ENCODE peak calls at places on chromosomes 11 and 22, in nine cellular contexts. One of them, this sample, is unnamed.

GRCh38 chr22:20507253-20508066 is at the start of gene MED15:
- DNase-seq in psoas muscle: peak; percentile 96
- DNase-seq in spleen: peak; percentile 98
- DNase-seq in right atrium auricular region: peak; percentile 95
- DNase-seq in lung: peak; percentile 92
- DNase-seq in H1: peak; percentile 93
- DNase-seq in tibial artery: peak; percentile 91
- DNase-seq in foreskin keratinocyte: peak; percentile 81
- DNase-seq in right lobe of liver: peak; percentile 92
- DNase-seq in this sample: peak; percentile 92

GRCh38 chr11:64073542-64073941 is 37.8 kb downstream of the FLRT1 start:
- DNase-seq in right lobe of liver: no peak
- DNase-seq in lung: no peak
- DNase-seq in psoas muscle: no peak
- DNase-seq in tibial artery: no peak
- DNase-seq in H1: no peak
- DNase-seq in foreskin keratinocyte: no peak
- DNase-seq in spleen: no peak
- DNase-seq in right atrium auricular region: no peak
- DNase-seq in this sample: no peak

GRCh38 chr22:31490496-31490925 is 869 bp upstream of the EIF4ENIF1 start:
- DNase-seq in right atrium auricular region: peak; percentile 68
- DNase-seq in H1: peak; percentile 50
- DNase-seq in lung: peak; percentile 69
- DNase-seq in foreskin keratinocyte: peak; percentile 63
- DNase-seq in spleen: peak; percentile 90
- DNase-seq in tibial artery: peak; percentile 49
- DNase-seq in psoas muscle: peak; percentile 61
- DNase-seq in right lobe of liver: peak; percentile 41
- DNase-seq in this sample: peak; percentile 16

GRCh38 chr22:29635734-29636357 is 32.4 kb downstream of the NF2 start:
- DNase-seq in foreskin keratinocyte: peak; percentile 44
- DNase-seq in right atrium auricular region: no peak
- DNase-seq in H1: no peak
- DNase-seq in spleen: no peak
- DNase-seq in tibial artery: no peak
- DNase-seq in psoas muscle: no peak
- DNase-seq in lung: no peak
- DNase-seq in right lobe of liver: no peak
- DNase-seq in this sample: no peak

GRCh38 chr11:44564653-44565007 is 833 bp upstream of the CD82 start:
- DNase-seq in tibial artery: peak; percentile 91
- DNase-seq in spleen: peak; percentile 90
- DNase-seq in lung: peak; percentile 75
- DNase-seq in right atrium auricular region: peak; percentile 91
- DNase-seq in psoas muscle: peak; percentile 96
- DNase-seq in right lobe of liver: peak; percentile 80
- DNase-seq in foreskin keratinocyte: peak; percentile 97
- DNase-seq in H1: no peak
- DNase-seq in this sample: peak; percentile 84

GRCh38 chr11:48096588-48097525 is 116.5 kb downstream of the PTPRJ start:
- DNase-seq in lung: no peak
- DNase-seq in tibial artery: no peak
- DNase-seq in right lobe of liver: no peak
- DNase-seq in right atrium auricular region: peak; percentile 44
- DNase-seq in psoas muscle: no peak
- DNase-seq in spleen: no peak
- DNase-seq in H1: peak; percentile 52
- DNase-seq in foreskin keratinocyte: peak; percentile 77
- DNase-seq in this sample: no peak

GRCh38 chr11:125348704-125349635 is 147.1 kb downstream of the FEZ1 start:
- DNase-seq in right atrium auricular region: no peak
- DNase-seq in psoas muscle: peak; percentile 75
- DNase-seq in right lobe of liver: peak; percentile 62
- DNase-seq in tibial artery: peak; percentile 51
- DNase-seq in spleen: peak; percentile 75
- DNase-seq in H1: peak; percentile 96
- DNase-seq in lung: no peak
- DNase-seq in foreskin keratinocyte: no peak
- DNase-seq in this sample: peak; percentile 55

GRCh38 chr11:2498750-2499149 is 53.9 kb downstream of the KCNQ1 start:
- DNase-seq in tibial artery: no peak
- DNase-seq in right lobe of liver: no peak
- DNase-seq in psoas muscle: no peak
- DNase-seq in H1: no peak
- DNase-seq in foreskin keratinocyte: no peak
- DNase-seq in right atrium auricular region: no peak
- DNase-seq in lung: no peak
- DNase-seq in spleen: no peak
- DNase-seq in this sample: no peak

GRCh38 chr11:73862971-73863370 is 13.7 kb downstream of the COA4 start:
- DNase-seq in right lobe of liver: no peak
- DNase-seq in foreskin keratinocyte: no peak
- DNase-seq in spleen: no peak
- DNase-seq in right atrium auricular region: no peak
- DNase-seq in lung: no peak
- DNase-seq in H1: no peak
- DNase-seq in psoas muscle: no peak
- DNase-seq in tibial artery: no peak
- DNase-seq in this sample: no peak
- H3K27ac ChIP-seq in right lobe of liver: no peak overlapping the region
- H3K27ac ChIP-seq in foreskin keratinocyte: no peak overlapping the region
- H3K27ac ChIP-seq in spleen: no peak overlapping the region
- H3K27ac ChIP-seq in right atrium auricular region: no peak overlapping the region
- H3K27ac ChIP-seq in lung: no peak overlapping the region
- H3K27ac ChIP-seq in H1: no peak overlapping the region
- H3K27ac ChIP-seq in psoas muscle: no peak overlapping the region
- H3K27ac ChIP-seq in tibial artery: no peak overlapping the region
- H3K27ac ChIP-seq in this sample: no peak overlapping the region

GRCh38 chr11:120696597-120696996 is 185.0 kb downstream of the GRIK4 start:
- DNase-seq in psoas muscle: no peak
- DNase-seq in spleen: no peak
- DNase-seq in right lobe of liver: no peak
- DNase-seq in tibial artery: no peak
- DNase-seq in foreskin keratinocyte: no peak
- DNase-seq in lung: no peak
- DNase-seq in right atrium auricular region: no peak
- DNase-seq in H1: peak; percentile 83
- DNase-seq in this sample: no peak
- TF ChIP-seq CTCF in psoas muscle: no peak
- TF ChIP-seq CTCF in spleen: no peak
- TF ChIP-seq CTCF in right lobe of liver: no peak
- TF ChIP-seq CTCF in tibial artery: no peak
- TF ChIP-seq CTCF in foreskin keratinocyte: peak; percentile 5
- TF ChIP-seq CTCF in lung: no peak
- TF ChIP-seq CTCF in right atrium auricular region: no peak
- TF ChIP-seq CTCF in H1: peak; percentile 74
- TF ChIP-seq CTCF in this sample: no peak

DNA sequence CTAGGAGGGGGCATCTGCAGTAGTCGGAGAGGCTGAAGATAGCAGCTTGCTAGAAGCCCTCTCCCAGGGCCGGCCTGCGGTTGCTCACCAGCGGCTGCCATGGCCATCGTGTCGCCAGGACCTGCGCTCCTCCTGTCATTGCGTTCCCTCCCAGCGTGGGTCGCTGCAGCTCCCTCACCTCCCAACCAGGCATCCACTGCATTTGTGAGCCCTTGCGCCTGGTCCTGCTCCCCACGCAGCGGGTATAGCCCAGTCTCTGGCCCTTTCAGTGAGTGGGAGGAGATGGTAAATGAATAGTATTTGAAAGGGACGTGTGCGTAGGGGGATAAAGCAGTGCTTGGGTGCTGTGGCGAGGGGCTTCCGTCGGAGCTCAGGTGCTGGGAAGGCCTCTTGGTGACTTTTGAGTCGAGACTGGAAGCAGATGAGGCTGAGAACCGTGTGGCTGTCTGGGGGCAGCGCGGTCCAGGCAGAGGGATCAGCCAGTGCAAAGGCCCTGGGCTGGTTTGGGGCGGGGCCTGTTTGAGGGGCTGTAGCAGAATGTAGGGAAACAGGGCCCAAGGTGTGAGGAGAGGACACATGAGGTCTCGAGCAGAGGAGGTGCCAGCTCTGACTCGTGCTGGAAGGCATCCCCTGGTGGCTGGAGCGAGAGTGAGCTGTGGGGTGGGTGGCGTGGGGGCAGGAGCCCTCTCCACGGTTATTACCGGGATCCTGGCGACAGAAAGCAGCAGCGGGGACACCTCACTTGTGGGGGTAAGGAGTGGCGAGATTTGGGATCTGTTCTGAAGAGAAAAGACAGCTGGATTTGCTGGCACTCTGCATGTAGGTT is 39.3 kb downstream of the LRP5 start:
- DNase-seq in spleen: no peak
- DNase-seq in lung: no peak
- DNase-seq in H1: no peak
- DNase-seq in right atrium auricular region: no peak
- DNase-seq in psoas muscle: no peak
- DNase-seq in right lobe of liver: no peak
- DNase-seq in foreskin keratinocyte: no peak
- DNase-seq in tibial artery: no peak
- DNase-seq in this sample: no peak
- H3K4me1 ChIP-seq in spleen: peaks cover 9% of the 10 kb centered on the region
- H3K4me1 ChIP-seq in lung: peaks cover 36% of the 10 kb centered on the region
- H3K4me1 ChIP-seq in H1: peaks cover 13% of the 10 kb centered on the region
- H3K4me1 ChIP-seq in right atrium auricular region: no peaks in the 10 kb centered on the region
- H3K4me1 ChIP-seq in psoas muscle: peaks cover 23% of the 10 kb centered on the region
- H3K4me1 ChIP-seq in right lobe of liver: peaks cover 41% of the 10 kb centered on the region
- H3K4me1 ChIP-seq in foreskin keratinocyte: peaks cover 5% of the 10 kb centered on the region
- H3K4me1 ChIP-seq in tibial artery: peaks cover 96% of the 10 kb centered on the region
- H3K4me1 ChIP-seq in this sample: peaks cover 82% of the 10 kb centered on the region

DNA sequence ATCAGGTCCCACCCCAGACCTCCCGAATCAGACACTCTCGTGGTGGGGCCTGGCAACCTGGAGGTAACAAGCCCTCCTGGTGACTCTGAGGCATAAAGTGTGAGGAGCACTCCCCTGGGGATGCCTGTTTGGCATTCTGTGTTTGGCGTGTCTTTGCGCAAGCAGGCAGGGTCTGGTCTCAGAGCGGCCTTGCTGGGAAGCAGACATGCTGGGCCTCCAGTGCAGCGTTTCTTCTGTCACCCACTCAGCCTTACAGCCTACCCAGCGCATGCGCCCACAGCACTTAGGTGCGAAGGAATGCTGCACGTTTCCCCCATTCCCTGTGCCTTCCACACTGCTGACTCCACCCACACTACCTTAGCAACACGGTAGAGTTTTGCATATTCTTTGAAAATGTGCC is 7.4 kb upstream of the CXCR5 start:
- DNase-seq in psoas muscle: no peak
- DNase-seq in tibial artery: no peak
- DNase-seq in right lobe of liver: no peak
- DNase-seq in right atrium auricular region: no peak
- DNase-seq in H1: no peak
- DNase-seq in lung: no peak
- DNase-seq in spleen: peak; percentile 83
- DNase-seq in foreskin keratinocyte: no peak
- DNase-seq in this sample: no peak
- H3K27ac ChIP-seq in psoas muscle: no peak overlapping the region
- H3K27ac ChIP-seq in tibial artery: no peak overlapping the region
- H3K27ac ChIP-seq in right lobe of liver: no peak overlapping the region
- H3K27ac ChIP-seq in right atrium auricular region: no peak overlapping the region
- H3K27ac ChIP-seq in H1: no peak overlapping the region
- H3K27ac ChIP-seq in lung: no peak overlapping the region
- H3K27ac ChIP-seq in spleen: peak overlapping the region; percentile 87
- H3K27ac ChIP-seq in foreskin keratinocyte: no peak overlapping the region
- H3K27ac ChIP-seq in this sample: no peak overlapping the region

GRCh38 chr11:29161216-29161615 is 855.6 kb downstream of the KCNA4 start:
- DNase-seq in lung: no peak
- DNase-seq in psoas muscle: no peak
- DNase-seq in tibial artery: no peak
- DNase-seq in right lobe of liver: no peak
- DNase-seq in spleen: no peak
- DNase-seq in foreskin keratinocyte: peak; percentile 54
- DNase-seq in right atrium auricular region: no peak
- DNase-seq in H1: no peak
- DNase-seq in this sample: no peak

GRCh38 chr11:29171350-29171950 is 845.4 kb downstream of the KCNA4 start:
- DNase-seq in tibial artery: no peak
- DNase-seq in H1: no peak
- DNase-seq in spleen: no peak
- DNase-seq in foreskin keratinocyte: peak; percentile 33
- DNase-seq in psoas muscle: no peak
- DNase-seq in right lobe of liver: no peak
- DNase-seq in lung: no peak
- DNase-seq in right atrium auricular region: no peak
- DNase-seq in this sample: no peak

GRCh38 chr11:29162490-29162889 is 854.3 kb downstream of the KCNA4 start:
- DNase-seq in psoas muscle: no peak
- DNase-seq in foreskin keratinocyte: no peak
- DNase-seq in lung: no peak
- DNase-seq in right lobe of liver: no peak
- DNase-seq in H1: no peak
- DNase-seq in spleen: no peak
- DNase-seq in right atrium auricular region: no peak
- DNase-seq in tibial artery: no peak
- DNase-seq in this sample: no peak

DNA sequence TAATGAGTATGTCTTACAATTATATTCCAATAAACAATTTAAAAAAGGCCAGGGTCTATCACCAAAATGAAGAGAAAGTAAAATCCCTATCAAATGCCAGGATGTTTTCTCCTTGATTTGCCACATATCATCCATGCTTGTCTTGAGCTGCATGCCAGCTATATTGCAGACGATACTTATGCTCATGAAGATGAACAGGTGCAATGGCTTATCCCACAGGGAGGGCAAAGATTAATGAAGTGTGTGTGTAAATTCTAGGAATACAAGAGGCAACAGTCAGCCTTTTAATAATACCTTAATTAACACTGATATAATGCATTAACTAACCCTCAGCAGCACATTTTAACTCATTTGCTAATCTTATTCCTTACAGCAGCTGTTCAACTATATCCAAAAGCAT is 850.5 kb downstream of the KCNA4 start:
- DNase-seq in right atrium auricular region: no peak
- DNase-seq in spleen: no peak
- DNase-seq in right lobe of liver: no peak
- DNase-seq in tibial artery: no peak
- DNase-seq in H1: no peak
- DNase-seq in psoas muscle: no peak
- DNase-seq in foreskin keratinocyte: no peak
- DNase-seq in lung: no peak
- DNase-seq in this sample: no peak
- TF ChIP-seq CTCF in right atrium auricular region: no peak
- TF ChIP-seq CTCF in spleen: no peak
- TF ChIP-seq CTCF in right lobe of liver: no peak
- TF ChIP-seq CTCF in tibial artery: no peak
- TF ChIP-seq CTCF in H1: no peak
- TF ChIP-seq CTCF in psoas muscle: no peak
- TF ChIP-seq CTCF in foreskin keratinocyte: no peak
- TF ChIP-seq CTCF in lung: no peak
- TF ChIP-seq CTCF in this sample: no peak